ENCODE peak calls at places on chromosomes 6 and 20, in seven cellular contexts. M is vagina; R is CD8-positive, alpha-beta T cell; Z is ascending aorta; L is HCT116; P is tibial artery; F is lower lobe of right lung. W is an unnamed sample. For H3K4me1, the result is how much of the 10 kb centered on the place peaks cover.

GRCh38 chr20:39775110-39775509 is 813.0 kb downstream of the DHX35 start:
- DNase-seq in M (no peak), R (no peak), Z (no peak), L (no peak), P (peak), F (peak), W (no peak)

GRCh38 chr20:45835230-45836224 is 1.9 kb downstream of the SNX21 start:
- DNase-seq in M (no peak), R (no peak), Z (no peak), L (no peak), P (peak), F (no peak), W (no peak)

GRCh38 chr20:31708839-31709534 is 13.7 kb downstream of the BCL2L1 start:
- DNase-seq in M (no peak), R (no peak), Z (no peak), L (no peak), P (no peak), F (no peak), W (no peak)

GRCh38 chr6:151196571-151196970 is 43.2 kb upstream of the AKAP12 start:
- DNase-seq in M (no peak), R (no peak), Z (no peak), L (no peak), P (peak), F (no peak), W (no peak)

GRCh38 chr6:44223471-44224153 is at the start of gene SLC29A1:
- DNase-seq in M (peak), R (peak), Z (no peak), L (no peak), P (peak), F (peak), W (peak)

GRCh38 chr20:3084283-3084985 is at the start of gene AVP:
- DNase-seq in M (no peak), R (no peak), Z (no peak), L (no peak), P (no peak), F (no peak), W (no peak)

GRCh38 chr6:101396552-101397173 is 3.2 kb downstream of the GRIK2 start:
- DNase-seq in M (no peak), R (peak), Z (no peak), L (no peak), P (no peak), F (no peak), W (peak)

GRCh38 chr20:51767867-51768758 is at the start of gene ATP9A:
- DNase-seq in M (no peak), R (no peak), Z (no peak), L (no peak), P (no peak), F (no peak), W (no peak)

GRCh38 chr6:126195625-126196236 is 144.2 kb upstream of the CENPW start:
- DNase-seq in M (no peak), R (no peak), Z (no peak), L (no peak), P (no peak), F (no peak), W (no peak)

GRCh38 chr6:12327391-12327790 is 37.2 kb downstream of the EDN1 start:
- DNase-seq in M (no peak), R (no peak), Z (no peak), L (no peak), P (no peak), F (no peak), W (no peak)

GRCh38 chr6:74248966-74249365 is 553.0 kb downstream of the CD109 start:
- DNase-seq in M (no peak), R (no peak), Z (no peak), L (no peak), P (no peak), F (no peak), W (no peak)

DNA sequence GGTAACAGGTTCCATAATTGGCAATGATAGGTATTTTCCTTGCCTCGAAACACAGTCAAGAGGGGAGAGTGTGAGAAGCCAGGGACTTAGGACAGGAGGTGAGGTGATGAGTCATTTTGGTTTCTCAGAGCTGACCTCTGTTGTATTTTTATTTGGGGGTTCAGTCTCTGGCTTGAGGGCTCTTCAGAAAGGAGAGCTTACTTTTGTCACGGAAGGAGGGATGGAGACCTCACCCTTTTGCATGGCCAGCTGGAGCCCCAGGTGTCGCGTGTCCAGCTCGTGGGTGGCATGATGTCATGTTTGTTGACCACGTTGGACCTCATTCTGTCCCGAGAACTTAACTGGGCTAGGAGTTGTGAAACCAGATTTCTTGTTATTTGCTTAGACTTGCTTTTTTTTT is 293.9 kb downstream of the QKI start:
- DNase-seq in M (no peak), R (no peak), Z (no peak), L (no peak), P (no peak), F (no peak), W (no peak)
- H3K4me1 ChIP-seq in M (under half), R (under half), Z (under half), L (under half), P (under half), F (half or more), W (under half)

DNA sequence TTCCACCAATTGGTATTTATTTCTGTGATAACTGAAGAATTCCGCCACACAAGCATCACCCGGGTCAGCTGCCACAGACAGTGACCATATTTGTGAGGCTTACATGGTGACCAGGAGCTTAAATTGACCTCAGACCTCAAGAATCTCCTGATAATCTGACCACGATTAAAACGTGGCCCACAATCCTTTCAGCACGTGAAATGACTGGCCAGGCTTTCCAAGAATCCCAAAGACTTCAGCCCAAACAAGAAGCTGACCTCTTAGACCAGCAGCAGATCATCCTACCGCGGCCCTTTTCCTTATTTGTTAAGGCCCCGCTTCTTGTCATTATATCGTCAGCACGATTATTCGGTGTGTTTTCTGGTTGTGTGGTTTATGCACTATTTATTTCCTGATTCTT is 45.6 kb upstream of the CD93 start:
- DNase-seq in M (no peak), R (no peak), Z (no peak), L (no peak), P (peak), F (no peak), W (no peak)
- H3K27ac ChIP-seq in M (no peak), R (no peak), Z (no peak), L (no peak), P (no peak), F (peak), W (no peak)

GRCh38 chr6:149032599-149033405 is 284.7 kb upstream of the TAB2 start:
- DNase-seq in M (no peak), R (no peak), Z (no peak), L (no peak), P (no peak), F (no peak), W (no peak)
- H3K4me1 ChIP-seq in M (under half), R (under half), Z (under half), L (under half), P (under half), F (under half), W (under half)

GRCh38 chr6:104686550-104687155 is 173.1 kb downstream of the HACE1 start:
- DNase-seq in M (no peak), R (no peak), Z (no peak), L (no peak), P (no peak), F (no peak), W (no peak)

GRCh38 chr6:104689551-104690205 is 170.0 kb downstream of the HACE1 start:
- DNase-seq in M (no peak), R (no peak), Z (no peak), L (peak), P (no peak), F (no peak), W (no peak)

GRCh38 chr6:104685871-104686549 is 173.7 kb downstream of the HACE1 start:
- DNase-seq in M (no peak), R (no peak), Z (no peak), L (no peak), P (no peak), F (no peak), W (no peak)

GRCh38 chr6:104684911-104685415 is 174.8 kb downstream of the HACE1 start:
- DNase-seq in M (no peak), R (no peak), Z (no peak), L (no peak), P (no peak), F (no peak), W (no peak)

GRCh38 chr6:104688283-104688969 is 171.3 kb downstream of the HACE1 start:
- DNase-seq in M (no peak), R (no peak), Z (no peak), L (no peak), P (no peak), F (no peak), W (no peak)
- H3K27ac ChIP-seq in M (no peak), R (no peak), Z (no peak), L (no peak), P (no peak), F (no peak), W (no peak)

DNA sequence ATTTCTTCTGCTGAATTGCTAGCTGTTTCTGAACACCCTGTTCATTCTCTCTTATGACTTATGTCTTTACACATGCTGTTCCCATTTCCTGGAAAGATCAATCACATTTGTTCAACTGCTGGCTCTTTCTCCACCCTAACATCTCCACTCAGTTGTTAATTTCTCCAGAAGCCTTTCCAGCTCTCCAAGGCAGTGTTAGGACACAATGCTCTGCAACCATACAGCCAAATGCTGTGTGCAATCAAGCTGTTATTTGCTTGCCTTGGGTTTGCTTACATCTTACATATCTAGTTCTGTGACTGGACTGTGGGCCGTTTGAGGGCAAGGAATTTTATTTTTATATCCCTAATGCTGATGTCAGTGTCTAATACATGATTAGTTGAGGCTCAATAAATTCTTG is 24.2 kb upstream of the CITED2 start:
- DNase-seq in M (no peak), R (no peak), Z (no peak), L (no peak), P (no peak), F (no peak), W (no peak)
- H3K4me1 ChIP-seq in M (under half), R (under half), Z (under half), L (under half), P (under half), F (under half), W (under half)

GRCh38 chr20:1435337-1435699 is 31.3 kb downstream of the NSFL1C start:
- DNase-seq in M (no peak), R (no peak), Z (no peak), L (no peak), P (no peak), F (no peak), W (no peak)
- H3K27ac ChIP-seq in M (no peak), R (no peak), Z (no peak), L (no peak), P (no peak), F (no peak), W (no peak)

GRCh38 chr20:47361268-47361665 is 4.8 kb upstream of the ZMYND8 start:
- DNase-seq in M (no peak), R (no peak), Z (no peak), L (no peak), P (no peak), F (no peak), W (no peak)

GRCh38 chr20:47358672-47359532 is 2.4 kb upstream of the ZMYND8 start:
- DNase-seq in M (peak), R (no peak), Z (peak), L (peak), P (peak), F (peak), W (no peak)

GRCh38 chr20:47360489-47361267 is 4.2 kb upstream of the ZMYND8 start:
- DNase-seq in M (peak), R (no peak), Z (peak), L (peak), P (peak), F (peak), W (no peak)

GRCh38 chr20:47359533-47360206 is 3.2 kb upstream of the ZMYND8 start:
- DNase-seq in M (no peak), R (no peak), Z (no peak), L (no peak), P (no peak), F (no peak), W (no peak)

DNA sequence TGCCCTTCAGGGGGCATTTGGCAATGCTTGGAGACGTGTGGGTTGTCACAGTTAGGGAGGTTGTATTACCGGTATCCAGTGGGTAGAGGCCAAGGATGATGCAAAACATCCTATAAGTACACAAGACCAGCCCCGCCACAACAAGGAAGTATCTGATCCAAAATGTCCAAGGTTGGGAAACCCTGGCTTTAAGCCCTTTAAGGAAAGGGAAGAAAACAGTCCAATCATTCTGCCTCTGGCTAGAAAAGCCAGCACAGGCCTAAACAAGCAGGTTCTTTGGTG is 3.6 kb upstream of the ZMYND8 start:
- DNase-seq in M (no peak), R (no peak), Z (no peak), L (no peak), P (peak), F (no peak), W (no peak)
- H3K4me1 ChIP-seq in M (half or more), R (under half), Z (under half), L (half or more), P (under half), F (half or more), W (under half)

DNA sequence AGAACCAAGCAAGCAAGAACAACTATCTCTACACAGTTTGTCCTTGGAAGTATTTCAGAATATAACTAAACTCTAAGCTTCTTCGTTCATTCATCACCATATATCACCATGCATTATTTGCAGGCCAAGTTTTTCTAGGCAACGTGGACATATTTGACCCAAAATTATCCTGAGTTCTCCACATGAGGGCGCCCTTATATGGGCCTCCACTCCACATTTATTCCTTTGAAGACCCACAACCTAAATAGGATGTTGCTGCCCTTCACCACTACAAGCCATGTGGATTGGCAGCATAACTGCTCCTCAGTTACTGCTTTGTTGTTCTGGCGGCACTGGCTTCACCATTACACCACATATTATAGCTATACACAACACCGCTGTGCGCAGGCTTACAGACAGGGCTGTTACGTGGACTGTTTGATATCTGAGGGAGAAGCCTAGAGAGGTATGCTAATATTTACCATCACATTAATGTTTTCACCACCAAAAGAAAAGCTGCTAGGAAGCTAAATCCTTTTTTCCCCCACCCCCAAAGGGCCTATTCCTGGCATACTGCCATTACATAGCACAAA is 411.8 kb downstream of the C6orf118 start:
- DNase-seq in M (no peak), R (no peak), Z (no peak), L (no peak), P (no peak), F (no peak), W (no peak)
- H3K27ac ChIP-seq in M (no peak), R (no peak), Z (no peak), L (no peak), P (no peak), F (no peak), W (no peak)

GRCh38 chr6:110181131-110182027 is 1.2 kb downstream of the CDC40 start:
- DNase-seq in M (no peak), R (no peak), Z (no peak), L (no peak), P (no peak), F (no peak), W (no peak)

GRCh38 chr6:110179406-110180227 is at the start of gene WASF1:
- DNase-seq in M (peak), R (peak), Z (peak), L (peak), P (peak), F (peak), W (peak)

GRCh38 chr6:110185879-110186278 is 5.7 kb downstream of the CDC40 start:
- DNase-seq in M (no peak), R (no peak), Z (no peak), L (no peak), P (no peak), F (no peak), W (peak)

GRCh38 chr6:110180228-110181008 is at the start of gene CDC40:
- DNase-seq in M (peak), R (peak), Z (no peak), L (no peak), P (peak), F (peak), W (peak)

GRCh38 chr6:110183292-110183691 is 3.1 kb downstream of the CDC40 start:
- DNase-seq in M (no peak), R (no peak), Z (no peak), L (no peak), P (no peak), F (no peak), W (no peak)
- H3K4me1 ChIP-seq in M (under half), R (under half), Z (under half), L (under half), P (under half), F (under half), W (half or more)

W was measured in CD4-positive, CD25-positive, alpha-beta regulatory T cell.